ENCODE peak calls at places on chromosome 10, in five cellular contexts. S, N, R, P and A are unnamed samples.

GRCh38 chr10:110398419-110399162 is 93.9 kb upstream of the SMNDC1 start:
- DNase-seq in S (no peak), N (peak; percentile 79), R (no peak), P (peak; percentile 100), A (no peak)

GRCh38 chr10:44306762-44307161 is 78.1 kb downstream of the CXCL12 start:
- DNase-seq in S (no peak), N (no peak), R (no peak), P (no peak), A (no peak)

GRCh38 chr10:83990126-83990525 is 149.2 kb upstream of the GHITM start:
- DNase-seq in S (no peak), N (no peak), R (no peak), P (no peak), A (no peak)

GRCh38 chr10:32419615-32420014 is 26.3 kb upstream of the CCDC7 start:
- DNase-seq in S (no peak), N (no peak), R (no peak), P (no peak), A (no peak)

GRCh38 chr10:18144928-18145327 is 4.7 kb downstream of the CACNB2 start:
- DNase-seq in S (no peak), N (peak; percentile 60), R (no peak), P (no peak), A (peak; percentile 76)

GRCh38 chr10:15168296-15168780 is at the start of gene NMT2:
- DNase-seq in S (no peak), N (peak; percentile 88), R (peak; percentile 98), P (no peak), A (peak; percentile 89)

GRCh38 chr10:14200645-14201534 is 129.8 kb downstream of the FRMD4A start:
- DNase-seq in S (peak; percentile 30), N (no peak), R (no peak), P (no peak), A (no peak)

GRCh38 chr10:113131611-113132330 is 181.7 kb downstream of the TCF7L2 start:
- DNase-seq in S (no peak), N (no peak), R (no peak), P (no peak), A (no peak)

GRCh38 chr10:99532687-99533495 is at the start of gene NKX2-3:
- DNase-seq in S (peak; percentile 84), N (peak; percentile 61), R (peak; percentile 91), P (peak; percentile 71), A (peak; percentile 18)

GRCh38 chr10:113007343-113007771 is 57.3 kb downstream of the TCF7L2 start:
- DNase-seq in S (peak; percentile 48), N (no peak), R (no peak), P (no peak), A (no peak)

GRCh38 chr10:31274310-31274709 is 44.7 kb upstream of the ZEB1 start:
- DNase-seq in S (no peak), N (no peak), R (no peak), P (no peak), A (no peak)

GRCh38 chr10:23432161-23432560 is 6.7 kb upstream of the OTUD1 start:
- DNase-seq in S (no peak), N (no peak), R (no peak), P (peak; percentile 20), A (no peak)

GRCh38 chr10:70481831-70482530 is 3.4 kb downstream of the PALD1 start:
- DNase-seq in S (no peak), N (peak; percentile 80), R (peak; percentile 84), P (no peak), A (peak; percentile 72)

GRCh38 chr10:30059209-30060107 is at the start of gene JCAD:
- DNase-seq in S (peak; percentile 76), N (peak; percentile 84), R (peak; percentile 90), P (peak; percentile 46), A (peak; percentile 85)

GRCh38 chr10:28594401-28594800 is 61.5 kb downstream of the WAC start:
- DNase-seq in S (no peak), N (no peak), R (no peak), P (no peak), A (no peak)